ENCODE peak calls at places on chromosome 14, in nine cellular contexts. L is RWPE1, Y is body of pancreas, K is hepatocyte, E is lower leg skin, B is left ventricle myocardium inferior, V is GM23338, I is WTC11, J is fibroblast of mammary gland. S is an unnamed sample.

GRCh38 chr14:80135305-80136088 is 75.8 kb downstream of the DIO2 start:
- DNase-seq in L (no peak), Y (no peak), K (no peak), E (no peak), B (no peak), V (no peak), I (no peak), J (no peak), S (no peak)

GRCh38 chr14:54369343-54369742 is 27.5 kb upstream of the CDKN3 start:
- DNase-seq in L (no peak), Y (no peak), K (no peak), E (no peak), B (no peak), V (no peak), I (no peak), J (no peak), S (no peak)

GRCh38 chr14:89137514-89138163 is 279.4 kb downstream of the FOXN3 start:
- DNase-seq in L (peak), Y (peak), K (no peak), E (peak), B (no peak), V (no peak), I (no peak), J (peak), S (no peak)

GRCh38 chr14:67566908-67567307 is 33.2 kb downstream of the PIGH start:
- DNase-seq in L (no peak), Y (no peak), K (peak), E (no peak), B (no peak), V (no peak), I (no peak), J (no peak), S (no peak)

GRCh38 chr14:66379116-66379515 is 107.1 kb upstream of the CCDC196 start:
- DNase-seq in L (peak), Y (peak), K (no peak), E (no peak), B (peak), V (no peak), I (no peak), J (peak), S (no peak)

GRCh38 chr14:68547305-68548193 is 245.3 kb downstream of the ZFP36L1 start:
- DNase-seq in L (peak), Y (peak), K (peak), E (peak), B (no peak), V (no peak), I (no peak), J (peak), S (no peak)

GRCh38 chr14:105070760-105071137 is 5.5 kb upstream of the GPR132 start:
- DNase-seq in L (no peak), Y (no peak), K (no peak), E (no peak), B (no peak), V (no peak), I (no peak), J (no peak), S (no peak)

GRCh38 chr14:35403085-35403396 is 1.5 kb downstream of the NFKBIA start:
- DNase-seq in L (no peak), Y (no peak), K (peak), E (peak), B (peak), V (no peak), I (no peak), J (peak), S (no peak)

GRCh38 chr14:102187583-102188001 is 47.9 kb downstream of the WDR20 start:
- DNase-seq in L (no peak), Y (peak), K (no peak), E (no peak), B (no peak), V (no peak), I (no peak), J (peak), S (no peak)

GRCh38 chr14:79091381-79091963 is 921.3 kb downstream of the NRXN3 start:
- DNase-seq in L (no peak), Y (peak), K (no peak), E (no peak), B (no peak), V (peak), I (peak), J (no peak), S (no peak)

GRCh38 chr14:68464716-68465115 is 328.2 kb downstream of the ZFP36L1 start:
- DNase-seq in L (peak), Y (no peak), K (no peak), E (no peak), B (no peak), V (no peak), I (no peak), J (peak), S (no peak)

GRCh38 chr14:68702578-68702977 is 90.3 kb downstream of the ZFP36L1 start:
- DNase-seq in L (no peak), Y (no peak), K (no peak), E (no peak), B (no peak), V (no peak), I (no peak), J (no peak), S (no peak)

GRCh38 chr14:92755495-92755894 is 7.1 kb upstream of the LGMN start:
- DNase-seq in L (no peak), Y (no peak), K (no peak), E (no peak), B (no peak), V (no peak), I (no peak), J (peak), S (no peak)

GRCh38 chr14:52413729-52414453 is 99.8 kb downstream of the PTGER2 start:
- DNase-seq in L (no peak), Y (no peak), K (no peak), E (no peak), B (no peak), V (no peak), I (no peak), J (peak), S (no peak)

GRCh38 chr14:59244581-59244980 is 56.1 kb downstream of the DAAM1 start:
- DNase-seq in L (no peak), Y (no peak), K (peak), E (peak), B (no peak), V (no peak), I (no peak), J (no peak), S (no peak)

GRCh38 chr14:53331247-53331646 is 178.1 kb upstream of the DDHD1 start:
- DNase-seq in L (peak), Y (no peak), K (no peak), E (no peak), B (no peak), V (no peak), I (no peak), J (peak), S (no peak)

GRCh38 chr14:28412076-28412475 is 354.5 kb upstream of the FOXG1 start:
- DNase-seq in L (peak), Y (no peak), K (no peak), E (no peak), B (no peak), V (no peak), I (no peak), J (peak), S (no peak)

GRCh38 chr14:56580317-56580711 is 716 bp downstream of the TMEM260 start:
- DNase-seq in L (no peak), Y (no peak), K (no peak), E (no peak), B (no peak), V (no peak), I (no peak), J (no peak), S (no peak)

GRCh38 chr14:101808020-101808641 is 46.6 kb downstream of the PPP2R5C start:
- DNase-seq in L (no peak), Y (peak), K (peak), E (no peak), B (no peak), V (peak), I (peak), J (peak), S (no peak)

GRCh38 chr14:51917186-51917585 is 56.8 kb downstream of the GNG2 start:
- DNase-seq in L (no peak), Y (peak), K (no peak), E (no peak), B (peak), V (no peak), I (no peak), J (peak), S (no peak)

GRCh38 chr14:78697341-78697740 is 527.2 kb downstream of the NRXN3 start:
- DNase-seq in L (peak), Y (no peak), K (peak), E (no peak), B (no peak), V (peak), I (no peak), J (peak), S (no peak)

GRCh38 chr14:61992139-61992538 is 229.9 kb downstream of the SNAPC1 start:
- DNase-seq in L (no peak), Y (no peak), K (no peak), E (no peak), B (no peak), V (no peak), I (no peak), J (no peak), S (no peak)

GRCh38 chr14:33962016-33962415 is 11.1 kb upstream of the EGLN3 start:
- DNase-seq in L (no peak), Y (no peak), K (no peak), E (no peak), B (no peak), V (no peak), I (no peak), J (no peak), S (no peak)

GRCh38 chr14:31968107-31968810 is 108.8 kb upstream of the ARHGAP5 start:
- DNase-seq in L (no peak), Y (no peak), K (peak), E (no peak), B (no peak), V (no peak), I (no peak), J (peak), S (no peak)

GRCh38 chr14:105192866-105193731 is 12.0 kb upstream of the NUDT14 start:
- DNase-seq in L (no peak), Y (no peak), K (no peak), E (no peak), B (no peak), V (no peak), I (no peak), J (no peak), S (no peak)

GRCh38 chr14:91249841-91250616 is 5.5 kb upstream of the GPR68 start:
- DNase-seq in L (no peak), Y (no peak), K (peak), E (no peak), B (no peak), V (no peak), I (no peak), J (no peak), S (no peak)

GRCh38 chr14:36174767-36175424 is 1.6 kb downstream of the PTCSC3 start:
- DNase-seq in L (no peak), Y (no peak), K (no peak), E (no peak), B (no peak), V (no peak), I (no peak), J (no peak), S (no peak)

GRCh38 chr14:23034498-23035302 is at the start of gene PSMB5:
- DNase-seq in L (peak), Y (peak), K (peak), E (peak), B (peak), V (peak), I (peak), J (peak), S (peak)
- TF ChIP-seq CTCF in L (no peak), Y (peak), K (no peak), E (no peak), B (peak), V (no peak), I (no peak), J (no peak), S (no peak)

GRCh38 chr14:72736348-72736747 is 157.6 kb downstream of the DPF3 start:
- DNase-seq in L (peak), Y (no peak), K (no peak), E (no peak), B (no peak), V (peak), I (no peak), J (peak), S (no peak)
- TF ChIP-seq CTCF in L (no peak), Y (no peak), K (peak), E (no peak), B (peak), V (peak), I (no peak), J (peak), S (peak)

DNA sequence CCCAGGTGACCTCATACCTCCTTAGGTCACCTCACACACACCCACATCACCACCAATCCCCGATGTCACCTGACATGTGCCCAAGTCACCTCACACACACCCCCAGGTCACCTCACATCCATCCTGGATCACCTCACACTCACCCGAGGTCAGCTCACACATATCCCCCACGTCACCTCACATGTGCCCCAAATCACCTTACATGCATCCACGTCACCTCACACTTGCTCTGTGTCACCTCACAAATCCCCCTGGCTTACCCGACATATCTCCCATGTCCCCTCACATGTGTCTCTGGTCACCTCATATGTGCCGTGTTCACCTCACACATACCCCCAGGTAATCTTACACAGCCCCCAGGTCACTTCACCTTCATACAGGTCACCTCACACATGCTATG is 864.6 kb downstream of the TMEM121 start:
- DNase-seq in L (no peak), Y (no peak), K (no peak), E (no peak), B (no peak), V (no peak), I (no peak), J (no peak), S (no peak)
- TF ChIP-seq CTCF in L (no peak), Y (no peak), K (no peak), E (no peak), B (no peak), V (no peak), I (no peak), J (no peak), S (no peak)

GRCh38 chr14:99186956-99187690 is 84.9 kb downstream of the BCL11B start:
- DNase-seq in L (no peak), Y (no peak), K (no peak), E (no peak), B (no peak), V (no peak), I (no peak), J (no peak), S (no peak)

GRCh38 chr14:99187858-99188257 is 84.1 kb downstream of the BCL11B start:
- DNase-seq in L (no peak), Y (no peak), K (no peak), E (no peak), B (no peak), V (no peak), I (no peak), J (no peak), S (no peak)

GRCh38 chr14:99190696-99191662 is 81.0 kb downstream of the BCL11B start:
- DNase-seq in L (peak), Y (no peak), K (no peak), E (no peak), B (no peak), V (peak), I (no peak), J (no peak), S (no peak)

GRCh38 chr14:99189201-99189801 is 82.7 kb downstream of the BCL11B start:
- DNase-seq in L (no peak), Y (no peak), K (no peak), E (no peak), B (no peak), V (no peak), I (no peak), J (no peak), S (no peak)

GRCh38 chr14:99188721-99189120 is 83.3 kb downstream of the BCL11B start:
- DNase-seq in L (no peak), Y (no peak), K (no peak), E (no peak), B (no peak), V (peak), I (peak), J (no peak), S (no peak)
- TF ChIP-seq CTCF in L (no peak), Y (no peak), K (no peak), E (no peak), B (no peak), V (peak), I (peak), J (no peak), S (peak)

GRCh38 chr14:60686865-60687264 is 37.3 kb downstream of the SIX4 start:
- DNase-seq in L (no peak), Y (no peak), K (no peak), E (no peak), B (no peak), V (no peak), I (no peak), J (no peak), S (no peak)

GRCh38 chr14:60679566-60680258 is 30.4 kb upstream of the SIX1 start:
- DNase-seq in L (no peak), Y (no peak), K (no peak), E (no peak), B (no peak), V (peak), I (no peak), J (no peak), S (no peak)

GRCh38 chr14:60684203-60684602 is 34.9 kb upstream of the SIX1 start:
- DNase-seq in L (no peak), Y (no peak), K (no peak), E (no peak), B (no peak), V (no peak), I (no peak), J (peak), S (no peak)

GRCh38 chr14:60680511-60680910 is 31.2 kb upstream of the SIX1 start:
- DNase-seq in L (no peak), Y (no peak), K (no peak), E (no peak), B (no peak), V (no peak), I (no peak), J (no peak), S (no peak)

GRCh38 chr14:60681271-60681670 is 32.0 kb upstream of the SIX1 start:
- DNase-seq in L (no peak), Y (no peak), K (no peak), E (no peak), B (no peak), V (no peak), I (no peak), J (peak), S (no peak)
- TF ChIP-seq CTCF in L (no peak), Y (no peak), K (no peak), E (no peak), B (no peak), V (no peak), I (no peak), J (no peak), S (no peak)

DNA sequence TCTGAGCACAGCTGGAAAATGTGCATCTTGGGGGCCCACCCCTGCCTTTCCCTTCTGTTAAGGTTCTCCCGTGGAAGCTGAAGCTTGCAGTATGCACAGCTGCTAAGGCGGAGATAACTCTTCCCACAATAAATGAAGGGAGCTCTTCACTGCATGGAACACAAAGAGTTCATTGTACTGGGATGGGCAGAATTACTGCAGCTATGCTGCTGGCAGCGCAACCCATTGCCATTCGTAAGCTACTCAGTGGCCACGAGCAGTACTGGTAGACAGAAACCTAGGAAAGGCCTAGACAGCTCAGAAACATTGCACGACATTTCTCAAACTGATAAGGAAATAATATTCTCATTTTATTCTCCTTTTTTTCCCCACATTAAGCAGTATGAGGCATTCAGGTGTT is 310.2 kb downstream of the MDGA2 start:
- DNase-seq in L (no peak), Y (no peak), K (no peak), E (no peak), B (no peak), V (no peak), I (no peak), J (no peak), S (no peak)
- TF ChIP-seq CTCF in L (no peak), Y (no peak), K (no peak), E (no peak), B (no peak), V (no peak), I (no peak), J (no peak), S (no peak)

GRCh38 chr14:47040490-47040889 is 388.9 kb upstream of the RPL10L start:
- DNase-seq in L (no peak), Y (no peak), K (peak), E (no peak), B (no peak), V (peak), I (no peak), J (peak), S (no peak)

GRCh38 chr14:47039336-47039735 is 387.8 kb upstream of the RPL10L start:
- DNase-seq in L (no peak), Y (no peak), K (no peak), E (no peak), B (no peak), V (no peak), I (no peak), J (no peak), S (no peak)

GRCh38 chr14:47044841-47045240 is 393.3 kb upstream of the RPL10L start:
- DNase-seq in L (no peak), Y (no peak), K (peak), E (no peak), B (no peak), V (peak), I (peak), J (no peak), S (no peak)
- TF ChIP-seq CTCF in L (no peak), Y (no peak), K (peak), E (no peak), B (no peak), V (peak), I (no peak), J (no peak), S (peak)

GRCh38 chr14:100028990-100029677 is 36.1 kb upstream of the EVL start:
- DNase-seq in L (no peak), Y (no peak), K (no peak), E (no peak), B (no peak), V (peak), I (no peak), J (peak), S (no peak)
- TF ChIP-seq CTCF in L (no peak), Y (no peak), K (no peak), E (no peak), B (no peak), V (no peak), I (no peak), J (peak), S (no peak)

DNA sequence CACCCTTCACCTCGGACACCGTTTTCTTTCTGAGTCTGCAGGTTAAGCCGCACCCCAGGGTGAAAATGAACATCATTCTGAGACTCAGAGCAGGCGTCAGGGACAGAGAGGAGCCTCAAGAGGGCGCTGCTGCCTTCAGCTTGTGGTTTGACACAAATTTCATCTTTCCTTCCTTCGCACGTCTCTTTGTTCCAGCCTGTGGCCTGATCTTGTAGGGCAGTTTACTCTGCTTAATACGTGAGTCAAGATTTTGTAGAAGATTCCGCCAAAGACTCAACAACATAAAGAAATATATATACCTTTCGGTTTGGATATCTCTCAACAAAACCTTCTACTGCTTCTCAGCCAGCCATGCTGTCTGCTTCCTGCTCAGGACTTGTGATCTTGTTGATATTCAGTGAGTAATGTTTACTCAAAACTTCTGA is 329.3 kb upstream of the OR4E1 start:
- DNase-seq in L (no peak), Y (no peak), K (peak), E (no peak), B (no peak), V (peak), I (peak), J (no peak), S (no peak)
- TF ChIP-seq CTCF in L (peak), Y (no peak), K (peak), E (no peak), B (peak), V (peak), I (peak), J (peak), S (peak)

S was measured in progenitor cell of endocrine pancreas.